ENCODE peak calls at places on chromosomes 4 and X, in seven cellular contexts. J is activated T-helper 1 cell treated with Interleukin-2 at 50 U/mL for 16 hours, O is GM12891, E is amniotic stem cell, F is foreskin fibroblast, D is ascending aorta, T is nephron progenitor cell. V is an unnamed sample.

GRCh38 chr4:128162434-128162833 is 101.3 kb downstream of the LARP1B start:
- DNase-seq in J (no peak), E (no peak), F (peak), D (no peak), O (no peak), T (no peak), V (no peak)

GRCh38 chrX:105190252-105190853 is 30.1 kb downstream of the TEX13A start:
- DNase-seq in O (no peak), D (no peak), F (no peak), J (no peak), E (no peak), T (peak), V (no peak)

GRCh38 chrX:130111220-130111934 is 1.1 kb upstream of the ELF4 start:
- DNase-seq in E (no peak), T (no peak), F (no peak), D (no peak), O (no peak), J (no peak), V (no peak)

GRCh38 chrX:152926279-152926678 is 28.4 kb downstream of the ZNF185 start:
- DNase-seq in T (peak), J (peak), E (peak), F (peak), D (no peak), O (peak), V (peak)

GRCh38 chr4:169410839-169411770 is 140.3 kb upstream of the SH3RF1 start:
- DNase-seq in E (peak), J (peak), D (peak), T (peak), F (peak), O (peak), V (no peak)

GRCh38 chrX:38312436-38312835 is 14.9 kb downstream of the RPGR start:
- DNase-seq in O (no peak), T (no peak), F (peak), J (no peak), E (peak), D (no peak), V (peak)

GRCh38 chr4:143358923-143359694 is 22.4 kb downstream of the GAB1 start:
- DNase-seq in O (no peak), T (no peak), D (no peak), F (peak), E (no peak), J (no peak), V (no peak)

GRCh38 chr4:98433608-98434198 is 172.5 kb downstream of the RAP1GDS1 start:
- DNase-seq in F (no peak), O (no peak), D (no peak), J (no peak), T (no peak), E (no peak), V (no peak)

GRCh38 chrX:67612231-67612630 is 68.4 kb downstream of the AR start:
- DNase-seq in E (no peak), O (no peak), D (no peak), J (no peak), T (no peak), F (peak), V (no peak)

GRCh38 chrX:80879143-80879542 is 69.5 kb upstream of the BRWD3 start:
- DNase-seq in T (no peak), E (no peak), J (no peak), F (no peak), O (no peak), D (no peak), V (no peak)